ENCODE peak calls at places on chromosomes 6 and 20, in eight cellular contexts. S, V, C, O, I, Q, H and G are unnamed samples. For H3K27me3 and H3K36me3, the result is how much of the 10 kb centered on the place peaks cover.

GRCh38 chr6:3131695-3132094 is 13.2 kb downstream of the BPHL start:
- DNase-seq in V (no peak), O (no peak), C (no peak), S (no peak), I (no peak), Q (no peak), H (no peak), G (no peak)

GRCh38 chr6:36355819-36356218 is 19.1 kb upstream of the BNIP5 start:
- DNase-seq in V (no peak), I (no peak), C (no peak), O (no peak), H (no peak), Q (no peak), S (no peak), G (no peak)

GRCh38 chr6:147201885-147202515 is 2.2 kb upstream of the STXBP5 start:
- DNase-seq in S (peak), I (no peak), C (no peak), Q (no peak), O (no peak), H (peak), V (peak), G (no peak)

GRCh38 chr20:50034567-50035170 is 51.9 kb downstream of the SNAI1 start:
- DNase-seq in Q (no peak), O (no peak), I (peak), V (peak), S (no peak), C (no peak), H (peak), G (peak)

GRCh38 chr6:146887447-146888077 is 288.8 kb downstream of the ADGB start:
- DNase-seq in Q (no peak), C (no peak), S (no peak), V (no peak), O (no peak), H (peak), I (peak), G (peak)

GRCh38 chr6:132530293-132530974 is 7.6 kb upstream of the TAAR9 start:
- DNase-seq in O (peak), H (peak), V (peak), S (peak), I (peak), Q (peak), C (peak), G (peak)

GRCh38 chr6:41634657-41635056 is 3.6 kb upstream of the MDFI start:
- DNase-seq in V (peak), O (no peak), H (no peak), Q (no peak), C (no peak), I (no peak), S (peak), G (no peak)

GRCh38 chr6:11491998-11492397 is 45.6 kb upstream of the TMEM170B start:
- DNase-seq in O (no peak), V (peak), I (no peak), Q (no peak), C (no peak), H (no peak), S (no peak), G (no peak)

GRCh38 chr6:128339635-128340436 is 180.6 kb downstream of the PTPRK start:
- DNase-seq in V (peak), Q (no peak), O (no peak), H (peak), S (no peak), I (no peak), C (no peak), G (peak)

GRCh38 chr6:10384719-10385511 is 30.0 kb downstream of the TFAP2A start:
- DNase-seq in C (no peak), O (no peak), I (no peak), Q (no peak), V (no peak), S (peak), H (no peak), G (no peak)

GRCh38 chr6:56555438-56555872 is 87.2 kb downstream of the DST start:
- DNase-seq in C (no peak), S (peak), H (peak), I (no peak), Q (no peak), V (peak), O (no peak), G (peak)

GRCh38 chr6:164169355-164169754 is 754.8 kb downstream of the QKI start:
- DNase-seq in I (no peak), O (no peak), Q (no peak), H (no peak), V (no peak), S (no peak), C (no peak), G (no peak)

GRCh38 chr6:35495258-35496035 is 1.4 kb downstream of the TEAD3 start:
- DNase-seq in V (peak), C (no peak), S (no peak), H (peak), I (no peak), Q (no peak), O (no peak), G (peak)

GRCh38 chr20:53707341-53708102 is 113.9 kb upstream of the ZNF217 start:
- DNase-seq in O (peak), H (peak), Q (no peak), C (no peak), I (peak), S (no peak), V (peak), G (peak)

GRCh38 chr6:57173886-57174510 is 1.9 kb downstream of the BAG2 start:
- DNase-seq in C (no peak), Q (peak), O (no peak), V (peak), S (peak), I (peak), H (peak), G (peak)

GRCh38 chr20:48728042-48728837 is 99.6 kb downstream of the PREX1 start:
- DNase-seq in S (no peak), Q (no peak), I (no peak), V (no peak), C (no peak), O (no peak), H (no peak), G (no peak)

GRCh38 chr6:170076466-170077165 is 214.3 kb downstream of the DLL1 start:
- DNase-seq in V (no peak), I (no peak), S (no peak), C (no peak), Q (no peak), O (no peak), H (no peak), G (no peak)

GRCh38 chr6:122736606-122737005 is 42.9 kb upstream of the FABP7 start:
- DNase-seq in V (no peak), I (no peak), C (no peak), H (no peak), O (no peak), S (no peak), Q (no peak), G (no peak)

GRCh38 chr6:118992186-118992795 is 57.3 kb upstream of the MCM9 start:
- DNase-seq in Q (no peak), V (no peak), S (no peak), I (no peak), H (no peak), O (no peak), C (no peak), G (no peak)

GRCh38 chr20:59671661-59672471 is 67.5 kb downstream of the PHACTR3 start:
- DNase-seq in S (no peak), O (no peak), C (no peak), Q (no peak), H (no peak), I (no peak), V (no peak), G (no peak)
- H3K27me3 ChIP-seq in S (under half), O (under half), C (half or more), Q (under half), H (under half), I (half or more), V (under half), G (under half)

DNA sequence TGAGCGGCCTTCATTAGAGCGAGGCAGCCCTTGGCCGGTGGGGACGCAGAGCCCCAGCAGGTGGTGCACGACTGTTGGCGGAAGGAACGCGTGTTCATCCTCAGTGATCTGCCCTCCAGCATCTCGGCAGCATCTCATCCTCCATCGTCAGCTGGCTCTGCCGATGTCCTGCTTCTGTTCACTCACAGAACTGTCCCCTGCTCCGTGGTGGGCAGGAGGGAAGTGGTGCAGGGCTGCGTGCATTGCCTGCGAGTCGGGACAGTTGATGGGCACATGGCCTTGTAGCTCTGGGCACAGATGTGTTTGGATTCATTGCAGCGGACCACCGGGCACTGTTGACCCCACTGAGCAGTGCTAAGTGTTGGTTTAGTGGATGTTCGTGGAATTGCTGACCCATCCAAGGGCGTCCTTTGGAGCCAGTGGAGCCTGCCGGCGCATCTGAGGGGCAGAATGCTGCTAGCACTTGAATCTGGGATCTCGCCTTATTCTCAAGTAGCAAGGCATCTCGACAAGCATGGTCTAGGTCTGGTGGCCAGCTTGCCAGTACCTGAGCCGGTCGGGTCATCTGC is 6.7 kb upstream of the SLC17A9 start:
- DNase-seq in C (no peak), O (no peak), I (no peak), H (no peak), S (no peak), V (no peak), Q (no peak), G (no peak)
- H3K36me3 ChIP-seq in C (under half), O (under half), I (half or more), H (half or more), S (under half), V (half or more), Q (under half), G (half or more)

DNA sequence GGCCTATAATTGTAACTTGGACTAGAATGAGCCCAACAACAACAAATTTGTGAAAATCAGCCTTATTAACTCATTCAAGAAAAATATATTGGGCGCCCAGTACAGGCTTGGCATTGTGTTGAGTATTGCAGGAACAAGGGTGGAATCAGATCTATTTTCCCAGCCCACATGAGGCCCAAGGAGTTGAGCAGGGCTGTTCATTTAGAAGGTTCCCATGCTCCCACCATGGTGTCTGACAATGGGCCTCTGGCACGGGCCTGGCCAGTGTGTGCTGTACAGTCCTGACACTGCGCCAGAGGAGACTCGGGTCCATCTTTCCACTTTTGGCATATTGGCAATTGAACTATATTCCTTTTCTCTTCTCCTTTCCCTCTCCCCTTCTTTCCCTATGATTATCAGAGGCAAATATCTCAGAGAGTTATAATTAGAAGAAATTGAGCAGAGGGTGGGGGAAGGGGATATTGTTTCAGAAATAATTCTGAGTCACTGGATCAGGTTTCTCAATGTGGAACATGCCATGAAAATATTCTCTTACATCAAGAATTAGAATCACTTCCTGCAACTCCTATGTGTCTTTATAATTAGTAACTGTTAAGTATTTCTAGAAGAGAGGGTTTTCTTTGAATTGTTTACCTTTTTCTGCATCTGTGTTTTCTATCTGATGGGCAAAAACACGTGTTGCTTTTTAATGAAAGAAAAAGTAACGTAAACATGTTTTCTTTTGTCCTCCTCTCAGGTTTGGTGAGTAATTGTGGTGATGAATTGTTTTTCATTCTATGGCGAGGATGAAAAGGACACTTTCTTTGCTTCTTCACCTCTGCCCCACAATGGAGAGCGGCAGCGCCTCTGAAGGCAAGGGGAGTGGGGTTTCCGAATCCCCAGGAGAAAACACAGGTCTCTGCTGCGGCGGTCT is 209.4 kb downstream of the FOXA2 start:
- DNase-seq in V (no peak), I (peak), Q (no peak), H (no peak), S (no peak), O (no peak), C (no peak), G (no peak)
- H3K9ac ChIP-seq in V (peak), I (peak), Q (peak), H (no peak), S (no peak), O (no peak), C (no peak), G (no peak)

DNA sequence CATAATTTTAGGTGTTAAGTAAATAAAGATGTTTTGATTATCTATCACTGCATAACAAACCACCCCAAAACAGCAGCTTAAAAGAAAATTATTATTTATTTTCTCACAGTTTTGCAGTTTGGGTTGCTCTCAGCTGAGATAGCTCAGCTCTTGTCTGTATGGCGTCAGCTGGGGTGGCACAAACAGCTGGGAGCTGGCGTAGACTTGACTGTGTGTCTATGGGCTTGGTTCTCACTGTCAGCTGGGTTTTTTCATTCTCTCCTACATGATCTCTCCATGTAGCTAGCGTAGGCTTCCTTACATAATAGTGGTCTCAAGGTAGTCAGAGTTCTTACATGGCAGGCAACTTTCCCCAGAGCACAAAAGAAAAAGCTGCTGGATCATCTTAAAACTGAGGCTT is 6.5 kb upstream of the TMEM74B start:
- DNase-seq in V (no peak), O (no peak), I (no peak), S (no peak), Q (no peak), H (no peak), C (no peak), G (no peak)
- H3K27me3 ChIP-seq in V (half or more), O (under half), I (under half), S (under half), Q (under half), H (under half), C (under half), G (half or more)

GRCh38 chr20:34427331-34427730 is 64.3 kb downstream of the ITCH start:
- DNase-seq in I (no peak), C (no peak), H (no peak), V (no peak), O (no peak), Q (no peak), S (no peak), G (no peak)

GRCh38 chr20:34420146-34420545 is 57.1 kb downstream of the ITCH start:
- DNase-seq in V (no peak), C (no peak), I (peak), O (no peak), Q (no peak), H (peak), S (no peak), G (no peak)

GRCh38 chr20:34420975-34421374 is 57.9 kb downstream of the ITCH start:
- DNase-seq in S (no peak), V (no peak), C (no peak), H (no peak), Q (no peak), I (no peak), O (no peak), G (no peak)

GRCh38 chr20:34426026-34426425 is 63.0 kb downstream of the ITCH start:
- DNase-seq in S (no peak), V (no peak), C (no peak), Q (no peak), H (no peak), O (no peak), I (no peak), G (peak)

DNA sequence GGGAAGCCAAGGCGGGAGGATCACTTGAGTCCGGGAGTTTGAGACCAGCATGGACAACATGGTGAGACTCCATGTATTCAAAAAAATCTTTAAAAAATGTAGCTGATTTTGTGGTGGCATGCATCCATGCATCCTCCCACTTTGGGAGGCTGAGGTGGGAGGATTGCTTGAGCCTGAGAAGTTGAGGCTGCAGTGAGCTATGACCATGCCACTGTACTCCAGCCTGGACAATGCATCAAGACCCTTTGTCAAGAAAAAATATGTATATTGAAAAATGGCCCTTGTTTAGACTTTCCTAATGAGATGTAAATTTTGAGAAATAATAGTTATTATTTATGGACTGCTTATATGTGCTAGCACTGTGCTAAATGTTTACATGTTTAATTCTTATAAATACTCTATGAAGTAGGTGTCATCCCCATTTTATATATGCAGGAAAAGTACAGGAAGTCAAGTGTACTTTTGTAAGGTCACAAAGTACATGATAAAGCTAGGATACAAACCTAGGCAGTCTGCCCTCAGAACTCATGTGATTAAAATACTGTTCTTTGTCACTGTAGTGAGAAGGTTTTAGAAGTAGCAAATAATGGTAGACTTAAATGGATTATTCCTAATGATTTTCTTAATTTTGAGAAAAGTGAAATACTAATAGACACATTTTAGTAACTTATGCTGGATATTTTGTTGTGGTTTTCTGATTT is 58.8 kb downstream of the ITCH start:
- DNase-seq in S (no peak), O (no peak), H (no peak), C (no peak), I (no peak), V (no peak), Q (no peak), G (no peak)
- H3K36me3 ChIP-seq in S (under half), O (under half), H (under half), C (under half), I (under half), V (under half), Q (under half), G (half or more)

DNA sequence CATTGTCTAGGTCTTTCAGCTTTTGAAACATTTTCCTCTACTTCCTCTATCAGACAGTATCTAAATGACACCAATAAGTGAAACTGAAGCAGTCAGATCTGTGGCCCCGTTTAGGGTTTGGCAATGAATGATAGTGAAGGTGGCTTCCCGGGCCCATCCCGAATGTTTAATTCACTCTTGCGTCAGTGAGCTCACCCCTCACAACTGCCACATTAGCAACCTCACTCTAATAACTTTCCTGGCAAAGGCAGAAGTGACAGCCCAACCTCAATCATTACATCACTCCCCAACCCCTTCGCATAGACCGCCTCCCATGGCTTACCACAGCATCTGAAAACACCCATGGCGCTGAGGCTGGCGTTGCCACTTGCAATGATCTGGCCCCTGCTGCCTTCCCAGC is 92.4 kb upstream of the CD83 start:
- DNase-seq in Q (no peak), I (no peak), S (no peak), H (no peak), C (no peak), O (no peak), V (no peak), G (no peak)
- H3K9ac ChIP-seq in Q (no peak), I (no peak), S (no peak), H (no peak), C (no peak), O (no peak), V (no peak), G (no peak)